ENCODE peak calls at places on chromosomes 6 and 20, in five cellular contexts. J, R, V, K and Z are unnamed samples.

GRCh38 chr6:209432-210103 is 82.7 kb upstream of the DUSP22 start:
- DNase-seq in J (no peak), R (no peak), V (no peak), K (peak; percentile 68), Z (no peak)

GRCh38 chr6:141969201-141969600 is 163.5 kb upstream of the GJE1 start:
- DNase-seq in J (no peak), R (no peak), V (no peak), K (no peak), Z (no peak)

GRCh38 chr6:160790028-160790792 is 88.2 kb downstream of the PLG start:
- DNase-seq in J (no peak), R (no peak), V (peak; percentile 24), K (no peak), Z (no peak)

GRCh38 chr6:34001706-34002645 is 143.9 kb downstream of the GRM4 start:
- DNase-seq in J (no peak), R (no peak), V (no peak), K (no peak), Z (no peak)

GRCh38 chr6:26366504-26366903 is 1.5 kb downstream of the BTN3A2 start:
- DNase-seq in J (no peak), R (no peak), V (peak; percentile 37), K (no peak), Z (peak; percentile 46)

GRCh38 chr20:24102290-24102689 is 113.7 kb upstream of the GGTLC1 start:
- DNase-seq in J (no peak), R (peak; percentile 63), V (no peak), K (no peak), Z (no peak)

GRCh38 chr6:107811591-107812218 is 12.4 kb downstream of the SCML4 start:
- DNase-seq in J (peak; percentile 21), R (peak; percentile 3), V (no peak), K (no peak), Z (no peak)

GRCh38 chr6:50116390-50116789 is 66.7 kb upstream of the DEFB112 start:
- DNase-seq in J (no peak), R (no peak), V (no peak), K (no peak), Z (peak; percentile 5)

GRCh38 chr6:27518881-27519795 is 46.2 kb upstream of the ZNF184 start:
- DNase-seq in J (peak; percentile 90), R (peak; percentile 89), V (peak; percentile 66), K (peak; percentile 83), Z (peak; percentile 67)

GRCh38 chr6:143060354-143060805 is 309 bp upstream of the AIG1 start:
- DNase-seq in J (peak; percentile 81), R (peak; percentile 87), V (peak; percentile 95), K (peak; percentile 31), Z (peak; percentile 88)

GRCh38 chr6:37033255-37033654 is 27.8 kb downstream of the FGD2 start:
- DNase-seq in J (peak; percentile 21), R (no peak), V (no peak), K (no peak), Z (no peak)

GRCh38 chr6:18263561-18264337 is 581 bp downstream of the DEK start:
- DNase-seq in J (no peak), R (peak; percentile 63), V (peak; percentile 89), K (no peak), Z (peak; percentile 92)

GRCh38 chr6:33628401-33628964 is 7.4 kb downstream of the ITPR3 start:
- DNase-seq in J (no peak), R (no peak), V (no peak), K (no peak), Z (no peak)

GRCh38 chr6:78533426-78533825 is 333.9 kb upstream of the IRAK1BP1 start:
- DNase-seq in J (peak; percentile 11), R (no peak), V (no peak), K (no peak), Z (no peak)

GRCh38 chr20:58078741-58079522 is 149.5 kb downstream of the ANKRD60 start:
- DNase-seq in J (no peak), R (no peak), V (no peak), K (no peak), Z (no peak)

GRCh38 chr6:95203153-95203754 is 374.1 kb upstream of the MANEA start:
- DNase-seq in J (peak; percentile 45), R (peak; percentile 37), V (peak; percentile 27), K (no peak), Z (peak; percentile 40)

GRCh38 chr6:2895072-2895471 is 8.0 kb downstream of the SERPINB9 start:
- DNase-seq in J (no peak), R (no peak), V (no peak), K (no peak), Z (no peak)

GRCh38 chr20:41171736-41172295 is 34.5 kb downstream of the PLCG1 start:
- DNase-seq in J (no peak), R (no peak), V (no peak), K (no peak), Z (no peak)

GRCh38 chr6:16273266-16273665 is 34.9 kb downstream of the GMPR start:
- DNase-seq in J (peak; percentile 61), R (no peak), V (no peak), K (no peak), Z (no peak)

GRCh38 chr6:12348530-12349511 is 58.7 kb downstream of the EDN1 start:
- DNase-seq in J (peak; percentile 82), R (peak; percentile 98), V (no peak), K (no peak), Z (no peak)

GRCh38 chr20:20499469-20499868 is 131.6 kb downstream of the INSM1 start:
- DNase-seq in J (no peak), R (no peak), V (no peak), K (no peak), Z (no peak)

GRCh38 chr6:141848029-141848890 is 284.5 kb upstream of the GJE1 start:
- DNase-seq in J (peak; percentile 1), R (no peak), V (no peak), K (no peak), Z (no peak)

GRCh38 chr6:7650876-7651275 is 60.9 kb downstream of the SNRNP48 start:
- DNase-seq in J (no peak), R (no peak), V (no peak), K (no peak), Z (no peak)

GRCh38 chr6:81204741-81205140 is 547.7 kb downstream of the TENT5A start:
- DNase-seq in J (no peak), R (no peak), V (no peak), K (no peak), Z (no peak)

GRCh38 chr6:21240709-21241108 is 352.8 kb upstream of the SOX4 start:
- DNase-seq in J (peak; percentile 15), R (no peak), V (no peak), K (no peak), Z (no peak)

GRCh38 chr6:49233483-49233882 is 229.6 kb downstream of the MMUT start:
- DNase-seq in J (no peak), R (no peak), V (no peak), K (no peak), Z (no peak)

GRCh38 chr6:64301307-64302236 is 666.0 kb downstream of the PHF3 start:
- DNase-seq in J (no peak), R (no peak), V (no peak), K (no peak), Z (no peak)
- TF ChIP-seq RCOR1 in J (no peak), R (no peak), V (no peak), K (no peak), Z (no peak)

GRCh38 chr6:169009658-169010057 is 244.0 kb downstream of the THBS2 start:
- DNase-seq in J (no peak), R (no peak), V (no peak), K (no peak), Z (no peak)
- TF ChIP-seq RCOR1 in J (no peak), R (no peak), V (no peak), K (no peak), Z (no peak)

DNA sequence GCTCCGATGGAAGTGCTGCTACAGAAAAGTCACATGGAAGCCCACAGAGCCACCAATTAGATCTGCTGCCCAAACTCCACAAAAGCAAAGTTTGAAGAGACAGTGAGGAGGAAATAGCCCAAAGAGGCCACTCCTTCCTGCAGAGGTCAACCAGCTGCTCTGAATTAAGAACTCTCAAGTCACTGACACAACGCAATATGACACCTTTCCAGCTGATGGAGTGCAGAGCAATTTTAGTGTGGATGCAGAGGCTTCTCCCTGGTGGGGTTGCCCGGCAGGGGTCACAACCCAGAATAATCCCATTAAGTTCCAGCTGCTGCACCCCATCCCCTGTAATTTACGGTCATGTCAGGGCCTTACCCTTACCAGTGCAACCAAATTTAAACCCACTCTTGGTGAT is 361.9 kb upstream of the JARID2 start:
- DNase-seq in J (peak; percentile 64), R (no peak), V (no peak), K (no peak), Z (no peak)
- TF ChIP-seq RCOR1 in J (no peak), R (no peak), V (no peak), K (no peak), Z (no peak)

DNA sequence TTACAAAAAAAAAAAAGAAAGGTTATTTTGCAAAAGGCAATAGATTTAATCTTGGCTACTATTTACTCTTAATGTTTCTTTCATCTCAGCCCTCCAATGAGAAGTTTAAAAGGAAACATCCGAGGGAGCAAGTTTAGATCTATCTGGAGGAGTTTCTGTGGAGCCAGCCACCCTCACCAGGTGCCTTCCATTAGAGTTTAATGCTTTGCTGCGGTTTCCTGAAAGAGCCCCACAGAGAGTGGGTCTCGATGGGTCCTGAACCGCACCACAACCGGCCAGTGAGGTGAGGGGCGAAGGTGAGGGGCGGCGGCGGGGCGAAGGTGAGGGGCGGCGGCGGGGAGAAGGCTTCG is 594 bp downstream of the PRKN start:
- DNase-seq in J (no peak), R (no peak), V (no peak), K (no peak), Z (no peak)
- TF ChIP-seq RCOR1 in J (no peak), R (no peak), V (no peak), K (no peak), Z (no peak)

DNA sequence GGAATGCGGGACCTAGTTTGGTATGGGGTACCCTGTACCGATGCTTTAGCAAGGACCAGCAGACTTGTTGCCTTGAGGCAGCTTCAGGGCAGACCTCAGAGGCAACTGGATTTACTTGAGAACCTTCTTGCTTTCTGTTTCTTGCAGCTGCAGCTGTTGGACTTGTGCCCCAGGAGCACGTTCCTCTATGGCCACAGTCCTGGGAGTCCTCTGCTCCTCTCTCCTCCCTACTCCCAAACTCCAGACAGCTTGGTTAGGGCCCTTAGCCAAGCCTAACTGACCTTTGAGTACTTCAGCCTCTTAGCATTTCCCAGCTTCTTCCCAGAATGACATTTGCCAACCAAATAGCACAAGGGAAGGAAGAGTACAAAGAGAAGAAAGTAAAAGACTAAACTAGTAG is 34.7 kb downstream of the GHRH start:
- DNase-seq in J (peak; percentile 21), R (no peak), V (no peak), K (no peak), Z (no peak)
- TF ChIP-seq RCOR1 in J (no peak), R (no peak), V (no peak), K (no peak), Z (no peak)

DNA sequence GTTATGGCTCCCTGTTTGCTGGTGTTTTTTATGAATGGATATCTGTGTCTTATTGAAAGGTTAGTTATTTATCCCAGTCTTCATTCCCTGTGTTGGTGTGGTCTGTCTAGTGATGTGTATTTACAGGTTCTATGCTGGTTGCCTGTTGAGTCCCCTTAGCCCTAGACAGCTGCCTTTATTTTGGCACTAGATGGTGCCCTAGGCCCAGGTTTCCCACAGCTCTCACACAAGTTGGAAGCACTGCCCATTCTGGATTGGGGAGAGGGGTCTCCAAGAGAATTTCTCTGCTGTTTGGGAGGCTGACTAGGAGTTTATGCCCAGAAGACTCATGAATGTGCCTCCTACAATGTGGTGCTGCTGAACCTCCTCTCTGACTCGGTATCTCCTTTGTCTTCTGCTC is 12.4 kb downstream of the GRM1 start:
- DNase-seq in J (no peak), R (peak; percentile 22), V (no peak), K (no peak), Z (no peak)
- TF ChIP-seq RCOR1 in J (no peak), R (no peak), V (no peak), K (no peak), Z (no peak)